ENCODE peak calls at places on chromosomes 2 and 18, in five cellular contexts. U is A549, C is nephron progenitor cell, H is colonic mucosa, G is H1. Q is an unnamed sample.

GRCh38 chr18:13481820-13482640 is 244.3 kb downstream of the FAM210A start:
- DNase-seq in C (no peak), U (no peak), G (no peak), H (no peak), Q (peak)

GRCh38 chr2:16890081-16890480 is 224.4 kb upstream of the CYRIA start:
- DNase-seq in G (peak), U (no peak), H (no peak), C (no peak), Q (no peak)

GRCh38 chr2:70789304-70790078 is 952 bp downstream of the FIGLA start:
- DNase-seq in H (peak), U (peak), G (peak), C (peak), Q (peak)

GRCh38 chr2:54838585-54839035 is 115.1 kb downstream of the EML6 start:
- DNase-seq in U (peak), G (peak), C (peak), H (peak), Q (peak)

GRCh38 chr18:41643427-41643826 is 311.6 kb upstream of the PIK3C3 start:
- DNase-seq in H (no peak), G (no peak), C (no peak), U (no peak), Q (no peak)

GRCh38 chr2:106833248-106833647 is 52.7 kb downstream of the ST6GAL2 start:
- DNase-seq in H (no peak), C (no peak), U (no peak), G (no peak), Q (no peak)

GRCh38 chr18:55419132-55419938 is 168.7 kb downstream of the TCF4 start:
- DNase-seq in U (no peak), C (no peak), H (no peak), G (no peak), Q (no peak)

GRCh38 chr2:24935145-24935544 is 15.1 kb upstream of the ADCY3 start:
- DNase-seq in C (no peak), G (no peak), U (no peak), H (no peak), Q (no peak)

GRCh38 chr18:48124857-48125626 is 194.6 kb upstream of the SMAD2 start:
- DNase-seq in C (no peak), G (no peak), U (no peak), H (no peak), Q (peak)

GRCh38 chr2:132593171-132593570 is 76.8 kb downstream of the LYPD1 start:
- DNase-seq in C (no peak), H (no peak), U (no peak), G (no peak), Q (no peak)

GRCh38 chr2:70937866-70938579 is 2.3 kb downstream of the ATP6V1B1 start:
- DNase-seq in C (no peak), U (no peak), H (no peak), G (no peak), Q (no peak)

GRCh38 chr2:157192445-157193423 is 64.8 kb upstream of the GALNT5 start:
- DNase-seq in G (no peak), U (no peak), C (no peak), H (no peak), Q (no peak)

GRCh38 chr2:190804182-190804795 is 76.3 kb upstream of the GLS start:
- DNase-seq in C (no peak), G (no peak), H (no peak), U (no peak), Q (no peak)

GRCh38 chr2:45874324-45874723 is 222.8 kb downstream of the PRKCE start:
- DNase-seq in H (peak), G (no peak), U (no peak), C (no peak), Q (no peak)

GRCh38 chr2:157887946-157888345 is 11.8 kb upstream of the ACVR1 start:
- DNase-seq in C (no peak), H (no peak), G (no peak), U (no peak), Q (no peak)

GRCh38 chr18:40371673-40372072 is 1583.4 kb upstream of the PIK3C3 start:
- DNase-seq in H (no peak), U (no peak), G (no peak), C (no peak), Q (no peak)

GRCh38 chr2:12719400-12720104 is 2.8 kb downstream of the TRIB2 start:
- DNase-seq in U (no peak), G (no peak), H (no peak), C (no peak), Q (no peak)

GRCh38 chr18:58363767-58364540 is 264.9 kb downstream of the ALPK2 start:
- DNase-seq in C (no peak), H (no peak), G (no peak), U (no peak), Q (no peak)

GRCh38 chr2:145931836-145932352 is 1412.0 kb upstream of the ZEB2 start:
- DNase-seq in U (no peak), C (no peak), H (no peak), G (peak), Q (no peak)

GRCh38 chr2:228654707-228655106 is 473.2 kb upstream of the SPHKAP start:
- DNase-seq in H (no peak), G (no peak), C (no peak), U (no peak), Q (no peak)

GRCh38 chr2:66772618-66773017 is 337.7 kb downstream of the MEIS1 start:
- DNase-seq in U (no peak), H (no peak), C (no peak), G (no peak), Q (no peak)

GRCh38 chr2:106193491-106193976 is 567 bp downstream of the UXS1 start:
- DNase-seq in G (no peak), H (peak), U (peak), C (peak), Q (peak)

GRCh38 chr2:140384946-140385345 is 1604.8 kb upstream of the NXPH2 start:
- DNase-seq in G (no peak), C (no peak), U (no peak), H (no peak), Q (no peak)

GRCh38 chr2:163637876-163638275 is 97.9 kb downstream of the FIGN start:
- DNase-seq in H (no peak), U (no peak), G (no peak), C (no peak), Q (no peak)

GRCh38 chr2:67215214-67215613 is 181.9 kb upstream of the ETAA1 start:
- DNase-seq in H (peak), C (peak), G (peak), U (peak), Q (no peak)

GRCh38 chr2:65558748-65559147 is 126.3 kb upstream of the SPRED2 start:
- DNase-seq in G (no peak), U (no peak), C (no peak), H (no peak), Q (no peak)

GRCh38 chr2:169707626-169708025 is 13.4 kb downstream of the PHOSPHO2 start:
- DNase-seq in H (no peak), U (no peak), G (no peak), C (no peak), Q (no peak)

GRCh38 chr2:137838255-137839092 is 125.8 kb upstream of the HNMT start:
- DNase-seq in G (no peak), U (peak), H (no peak), C (peak), Q (peak)

GRCh38 chr2:9714630-9715214 is 83.9 kb upstream of the YWHAQ start:
- DNase-seq in H (no peak), G (no peak), U (no peak), C (peak), Q (no peak)

GRCh38 chr2:31901900-31902299 is 108.9 kb downstream of the MEMO1 start:
- DNase-seq in C (no peak), U (no peak), G (no peak), H (no peak), Q (no peak)

GRCh38 chr2:10787176-10787968 is 25.2 kb downstream of the PDIA6 start:
- DNase-seq in G (no peak), H (peak), U (no peak), C (peak), Q (peak)
- TF ChIP-seq CTCF in G (peak), H (no peak), U (peak), C (no peak), Q (peak)

GRCh38 chr2:164703915-164704706 is 82.8 kb upstream of the GRB14 start:
- DNase-seq in G (no peak), C (no peak), U (no peak), H (no peak), Q (no peak)
- TF ChIP-seq CTCF in G (no peak), C (no peak), U (peak), H (no peak), Q (no peak)

GRCh38 chr2:42929985-42930581 is 137.7 kb upstream of the HAAO start:
- DNase-seq in U (no peak), H (no peak), G (no peak), C (no peak), Q (no peak)

GRCh38 chr2:42931818-42932195 is 139.4 kb upstream of the HAAO start:
- DNase-seq in U (no peak), H (no peak), G (no peak), C (no peak), Q (no peak)

GRCh38 chr2:42929577-42929984 is 137.2 kb upstream of the HAAO start:
- DNase-seq in G (no peak), H (no peak), U (no peak), C (no peak), Q (no peak)

GRCh38 chr2:42932271-42933151 is 140.1 kb upstream of the HAAO start:
- DNase-seq in U (no peak), G (no peak), C (no peak), H (no peak), Q (no peak)

GRCh38 chr2:42931147-42931817 is 138.9 kb upstream of the HAAO start:
- DNase-seq in U (no peak), G (peak), C (peak), H (no peak), Q (no peak)
- TF ChIP-seq CTCF in U (peak), G (no peak), C (peak), H (peak), Q (peak)

DNA sequence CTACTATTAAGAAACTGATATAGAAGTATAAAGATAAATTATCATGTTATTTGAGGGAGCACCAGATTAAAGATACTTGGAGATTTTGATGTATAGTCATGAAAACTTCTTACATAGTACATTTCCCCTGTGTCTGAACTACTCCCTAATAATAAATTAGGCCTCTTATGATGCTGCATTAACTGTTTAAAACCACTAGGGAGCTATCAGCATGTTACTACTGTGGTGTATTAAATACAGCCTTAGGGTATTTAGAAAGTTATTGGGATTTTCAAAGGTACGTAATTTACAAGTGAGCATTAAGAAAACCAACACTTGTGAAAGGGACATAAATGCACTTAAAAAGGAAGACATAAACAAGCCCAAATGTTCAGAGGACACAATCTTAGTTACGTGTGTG is 714.0 kb downstream of the EPHA4 start:
- DNase-seq in H (no peak), C (no peak), G (no peak), U (no peak), Q (no peak)
- TF ChIP-seq CTCF in H (no peak), C (no peak), G (no peak), U (no peak), Q (no peak)

DNA sequence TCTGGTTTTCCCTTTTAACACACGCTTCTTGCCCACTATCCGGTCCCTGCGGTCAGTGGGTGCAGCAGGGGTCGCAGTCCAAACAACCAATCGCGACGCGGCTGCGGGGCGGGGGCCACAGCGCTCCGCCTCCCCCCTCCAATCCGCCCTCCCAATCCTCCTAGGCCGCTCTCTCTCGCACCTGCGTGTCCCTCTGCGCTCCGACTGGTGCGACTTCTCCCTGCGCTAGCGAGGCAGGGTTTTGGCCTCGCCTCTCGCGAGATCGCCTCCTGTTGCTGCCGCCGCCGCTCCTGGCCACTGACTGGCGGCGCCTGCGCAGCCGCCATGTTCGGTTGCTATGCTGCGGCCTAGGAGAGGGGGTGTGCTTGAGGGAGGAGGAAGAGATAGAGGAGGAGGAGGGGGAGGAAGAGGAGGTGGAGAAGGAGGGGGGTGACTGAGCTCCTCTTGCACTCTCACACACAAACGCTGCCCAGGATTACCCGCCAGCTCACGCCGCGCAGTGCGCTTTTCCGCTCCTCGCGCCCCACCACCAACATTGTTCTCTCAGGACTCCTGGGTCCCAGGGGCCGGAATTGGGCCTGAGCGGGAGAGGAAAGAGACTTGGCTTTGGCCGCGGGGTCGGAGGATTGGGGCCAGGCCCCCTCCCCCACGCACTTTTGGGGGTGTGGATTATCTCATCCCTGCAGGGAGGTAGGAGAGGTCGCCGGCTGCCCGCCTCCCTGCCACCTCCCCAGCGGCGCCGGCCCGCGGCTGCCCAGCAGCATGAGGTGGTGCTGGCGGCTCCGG is at the start of gene PTPN4:
- DNase-seq in G (peak), H (peak), U (peak), C (peak), Q (peak)
- TF ChIP-seq CTCF in G (no peak), H (no peak), U (no peak), C (no peak), Q (no peak)

Q was measured in GM13977.